ENCODE peak calls at places on chromosome 7, in six cellular contexts. One of them, this sample, is unnamed.

GRCh38 chr7:80779456-80779855 is 139.4 kb downstream of the SEMA3C start:
- DNase-seq in MM.1S: no peak
- DNase-seq in brain microvascular endothelial cell: no peak
- DNase-seq in IMR-90: no peak
- DNase-seq in foreskin fibroblast: no peak
- DNase-seq in Panc1: no peak
- DNase-seq in this sample: no peak

GRCh38 chr7:122143751-122144711 is at the start of gene AASS:
- DNase-seq in foreskin fibroblast: peak
- DNase-seq in MM.1S: peak
- DNase-seq in Panc1: peak
- DNase-seq in brain microvascular endothelial cell: peak
- DNase-seq in IMR-90: peak
- DNase-seq in this sample: peak

GRCh38 chr7:79553811-79554555 is 100.5 kb upstream of the MAGI2 start:
- DNase-seq in MM.1S: no peak
- DNase-seq in IMR-90: peak
- DNase-seq in brain microvascular endothelial cell: peak
- DNase-seq in foreskin fibroblast: peak
- DNase-seq in Panc1: peak
- DNase-seq in this sample: peak

GRCh38 chr7:137390076-137390475 is 46.5 kb upstream of the PTN start:
- DNase-seq in brain microvascular endothelial cell: no peak
- DNase-seq in MM.1S: no peak
- DNase-seq in foreskin fibroblast: no peak
- DNase-seq in Panc1: no peak
- DNase-seq in IMR-90: no peak
- DNase-seq in this sample: no peak

GRCh38 chr7:29609162-29610030 is 45.8 kb downstream of the PRR15 start:
- DNase-seq in IMR-90: no peak
- DNase-seq in foreskin fibroblast: peak
- DNase-seq in MM.1S: peak
- DNase-seq in brain microvascular endothelial cell: no peak
- DNase-seq in Panc1: no peak
- DNase-seq in this sample: no peak

GRCh38 chr7:44415510-44415909 is 74.9 kb downstream of the NUDCD3 start:
- DNase-seq in MM.1S: no peak
- DNase-seq in IMR-90: peak
- DNase-seq in Panc1: no peak
- DNase-seq in brain microvascular endothelial cell: no peak
- DNase-seq in foreskin fibroblast: no peak
- DNase-seq in this sample: no peak

GRCh38 chr7:34158311-34158710 is 253.0 kb downstream of the BMPER start:
- DNase-seq in Panc1: no peak
- DNase-seq in foreskin fibroblast: no peak
- DNase-seq in brain microvascular endothelial cell: no peak
- DNase-seq in IMR-90: peak
- DNase-seq in MM.1S: no peak
- DNase-seq in this sample: no peak

GRCh38 chr7:22860784-22861482 is 38.3 kb upstream of the TOMM7 start:
- DNase-seq in IMR-90: no peak
- DNase-seq in MM.1S: no peak
- DNase-seq in brain microvascular endothelial cell: peak
- DNase-seq in Panc1: no peak
- DNase-seq in foreskin fibroblast: no peak
- DNase-seq in this sample: no peak

GRCh38 chr7:8277394-8277982 is 15.5 kb upstream of the ICA1 start:
- DNase-seq in brain microvascular endothelial cell: no peak
- DNase-seq in foreskin fibroblast: no peak
- DNase-seq in Panc1: peak
- DNase-seq in IMR-90: no peak
- DNase-seq in MM.1S: peak
- DNase-seq in this sample: no peak

GRCh38 chr7:144649120-144649519 is 186.7 kb downstream of the TPK1 start:
- DNase-seq in brain microvascular endothelial cell: no peak
- DNase-seq in IMR-90: no peak
- DNase-seq in MM.1S: peak
- DNase-seq in foreskin fibroblast: no peak
- DNase-seq in Panc1: no peak
- DNase-seq in this sample: no peak

GRCh38 chr7:96090756-96091155 is 231.1 kb downstream of the SLC25A13 start:
- DNase-seq in IMR-90: no peak
- DNase-seq in Panc1: no peak
- DNase-seq in foreskin fibroblast: no peak
- DNase-seq in brain microvascular endothelial cell: no peak
- DNase-seq in MM.1S: no peak
- DNase-seq in this sample: no peak

GRCh38 chr7:47814905-47815613 is 133.2 kb downstream of the PKD1L1 start:
- DNase-seq in foreskin fibroblast: no peak
- DNase-seq in IMR-90: no peak
- DNase-seq in Panc1: no peak
- DNase-seq in MM.1S: no peak
- DNase-seq in brain microvascular endothelial cell: no peak
- DNase-seq in this sample: no peak

GRCh38 chr7:140402178-140402835 is 1.6 kb upstream of the RAB19 start:
- DNase-seq in foreskin fibroblast: peak
- DNase-seq in IMR-90: peak
- DNase-seq in brain microvascular endothelial cell: peak
- DNase-seq in MM.1S: no peak
- DNase-seq in Panc1: no peak
- DNase-seq in this sample: peak

GRCh38 chr7:54831046-54831643 is 72.1 kb upstream of the SEC61G start:
- DNase-seq in foreskin fibroblast: no peak
- DNase-seq in brain microvascular endothelial cell: no peak
- DNase-seq in IMR-90: peak
- DNase-seq in MM.1S: no peak
- DNase-seq in Panc1: no peak
- DNase-seq in this sample: no peak

GRCh38 chr7:23462846-23463245 is 7.4 kb downstream of the IGF2BP3 start:
- DNase-seq in IMR-90: peak
- DNase-seq in brain microvascular endothelial cell: peak
- DNase-seq in Panc1: no peak
- DNase-seq in MM.1S: no peak
- DNase-seq in foreskin fibroblast: peak
- DNase-seq in this sample: peak

GRCh38 chr7:8278183-8278582 is 16.2 kb upstream of the ICA1 start:
- DNase-seq in brain microvascular endothelial cell: no peak
- DNase-seq in IMR-90: no peak
- DNase-seq in MM.1S: no peak
- DNase-seq in Panc1: no peak
- DNase-seq in foreskin fibroblast: no peak
- DNase-seq in this sample: no peak

GRCh38 chr7:139777304-139777890 is 401 bp downstream of the HIPK2 start:
- DNase-seq in foreskin fibroblast: no peak
- DNase-seq in IMR-90: no peak
- DNase-seq in Panc1: no peak
- DNase-seq in MM.1S: peak
- DNase-seq in brain microvascular endothelial cell: no peak
- DNase-seq in this sample: no peak

GRCh38 chr7:94933256-94933990 is 26.0 kb downstream of the PPP1R9A start:
- DNase-seq in brain microvascular endothelial cell: no peak
- DNase-seq in Panc1: no peak
- DNase-seq in foreskin fibroblast: no peak
- DNase-seq in IMR-90: no peak
- DNase-seq in MM.1S: no peak
- DNase-seq in this sample: no peak

GRCh38 chr7:5282464-5283316 is at the start of gene SLC29A4:
- DNase-seq in foreskin fibroblast: peak
- DNase-seq in IMR-90: no peak
- DNase-seq in Panc1: no peak
- DNase-seq in MM.1S: no peak
- DNase-seq in brain microvascular endothelial cell: no peak
- DNase-seq in this sample: no peak

GRCh38 chr7:139557857-139558581 is 34.5 kb downstream of the CLEC2L start:
- DNase-seq in brain microvascular endothelial cell: no peak
- DNase-seq in foreskin fibroblast: no peak
- DNase-seq in IMR-90: no peak
- DNase-seq in Panc1: no peak
- DNase-seq in MM.1S: no peak
- DNase-seq in this sample: no peak

DNA sequence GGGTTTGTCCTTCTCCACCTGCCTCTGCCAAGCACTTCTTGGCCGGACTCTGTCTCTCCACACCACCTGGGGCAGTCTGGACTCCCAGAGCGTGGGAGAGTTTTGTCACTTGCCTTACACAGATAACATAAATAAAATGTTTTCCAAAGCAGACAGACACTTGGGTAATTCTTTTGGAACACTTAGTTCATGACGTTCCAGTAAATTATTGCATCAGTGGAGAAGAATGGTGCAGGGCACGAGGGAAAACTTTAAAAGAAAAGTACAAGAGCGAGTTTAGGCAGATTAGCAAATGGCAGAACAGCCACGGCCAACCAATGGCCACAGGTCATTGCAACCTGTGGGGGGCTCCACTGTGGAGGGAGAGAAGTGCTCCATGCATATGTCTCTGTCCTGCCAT is 170.6 kb upstream of the GRB10 start:
- DNase-seq in MM.1S: no peak
- DNase-seq in Panc1: no peak
- DNase-seq in foreskin fibroblast: no peak
- DNase-seq in IMR-90: no peak
- DNase-seq in brain microvascular endothelial cell: no peak
- DNase-seq in this sample: no peak
- TF ChIP-seq CTCF in MM.1S: no peak
- TF ChIP-seq CTCF in Panc1: no peak
- TF ChIP-seq CTCF in foreskin fibroblast: no peak
- TF ChIP-seq CTCF in IMR-90: no peak
- TF ChIP-seq CTCF in brain microvascular endothelial cell: no peak
- TF ChIP-seq CTCF in this sample: no peak

DNA sequence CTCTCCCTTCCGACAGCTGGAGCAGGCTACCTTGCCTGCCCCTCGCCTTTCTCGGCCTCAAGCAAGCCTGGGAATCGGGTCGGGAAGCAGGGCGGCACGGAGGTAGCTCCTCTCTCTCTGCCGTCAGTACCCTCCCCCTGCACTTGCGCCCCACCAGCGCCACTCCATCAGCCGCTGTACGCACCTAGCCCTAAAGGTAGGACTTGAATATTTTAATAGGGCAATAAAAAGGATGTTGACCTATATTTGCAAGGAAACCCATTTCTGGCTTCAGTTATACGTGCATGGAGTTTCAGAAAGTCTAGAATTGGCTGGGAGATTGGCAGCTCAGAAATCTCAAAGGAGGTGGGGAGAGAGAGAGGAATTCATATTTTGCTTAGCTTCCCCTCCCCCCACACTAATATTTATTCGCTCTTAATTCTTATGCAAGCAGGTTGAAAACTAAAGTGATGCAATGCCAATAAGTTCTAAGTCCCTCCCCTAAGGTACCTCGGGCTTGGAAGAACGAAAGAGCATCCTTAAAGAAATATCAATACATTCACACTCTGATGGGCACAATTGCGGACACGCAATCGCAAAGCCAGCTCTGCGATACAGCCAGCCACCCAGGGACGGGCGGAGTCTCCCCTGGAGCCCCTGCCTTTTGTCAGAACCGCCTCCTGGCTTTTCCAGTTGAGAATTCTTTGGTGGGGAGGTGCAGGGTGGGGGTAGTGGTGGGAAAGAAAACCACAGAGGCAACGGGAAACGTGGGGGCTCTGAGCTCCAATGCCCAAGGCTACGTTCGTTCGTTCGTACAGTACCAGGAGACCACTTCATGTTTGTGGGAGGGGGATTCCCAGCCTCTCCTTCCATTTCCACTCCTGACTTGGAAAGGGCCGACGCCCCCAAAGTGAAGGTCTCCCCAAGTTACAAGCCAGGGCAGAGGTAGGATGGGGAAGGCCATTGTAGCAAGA is 1.4 kb downstream of the SHH start:
- DNase-seq in MM.1S: no peak
- DNase-seq in IMR-90: no peak
- DNase-seq in brain microvascular endothelial cell: no peak
- DNase-seq in Panc1: no peak
- DNase-seq in foreskin fibroblast: no peak
- DNase-seq in this sample: no peak
- H3K4me3 ChIP-seq in MM.1S: no peak
- H3K4me3 ChIP-seq in IMR-90: no peak
- H3K4me3 ChIP-seq in brain microvascular endothelial cell: no peak
- H3K4me3 ChIP-seq in Panc1: peak
- H3K4me3 ChIP-seq in foreskin fibroblast: no peak
- H3K4me3 ChIP-seq in this sample: no peak

DNA sequence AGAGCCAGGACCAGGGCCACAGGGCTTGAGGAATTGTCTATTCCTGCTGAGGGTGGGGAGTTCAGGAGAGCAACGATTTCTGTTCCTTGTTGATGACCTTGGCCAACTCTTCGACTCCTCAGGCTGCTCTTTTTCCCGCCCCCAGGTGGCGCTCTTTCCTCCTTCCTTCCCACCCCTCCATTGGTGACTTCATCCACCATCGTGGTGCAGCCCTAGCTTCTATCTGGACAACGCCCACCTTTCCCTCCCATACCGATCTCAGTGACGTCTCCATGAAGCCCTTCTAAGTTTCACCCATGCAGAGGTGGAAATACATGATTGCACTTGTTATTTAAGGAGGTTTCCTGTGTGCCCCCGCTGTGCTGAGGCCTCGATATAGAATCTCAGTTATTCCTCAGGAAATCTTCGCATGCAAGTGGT is 22.1 kb upstream of the CARD11 start:
- DNase-seq in brain microvascular endothelial cell: peak
- DNase-seq in Panc1: peak
- DNase-seq in MM.1S: no peak
- DNase-seq in IMR-90: peak
- DNase-seq in foreskin fibroblast: no peak
- DNase-seq in this sample: no peak
- TF ChIP-seq CTCF in brain microvascular endothelial cell: peak
- TF ChIP-seq CTCF in Panc1: peak
- TF ChIP-seq CTCF in MM.1S: peak
- TF ChIP-seq CTCF in IMR-90: no peak
- TF ChIP-seq CTCF in foreskin fibroblast: peak
- TF ChIP-seq CTCF in this sample: no peak

GRCh38 chr7:125347264-125347663 is 417.6 kb upstream of the POT1 start:
- DNase-seq in brain microvascular endothelial cell: peak
- DNase-seq in IMR-90: no peak
- DNase-seq in foreskin fibroblast: no peak
- DNase-seq in MM.1S: no peak
- DNase-seq in Panc1: no peak
- DNase-seq in this sample: no peak
- H3K4me3 ChIP-seq in brain microvascular endothelial cell: no peak
- H3K4me3 ChIP-seq in IMR-90: no peak
- H3K4me3 ChIP-seq in foreskin fibroblast: no peak
- H3K4me3 ChIP-seq in MM.1S: no peak
- H3K4me3 ChIP-seq in Panc1: no peak
- H3K4me3 ChIP-seq in this sample: no peak

GRCh38 chr7:99953649-99954048 is 22.2 kb downstream of the AZGP1 start:
- DNase-seq in Panc1: no peak
- DNase-seq in foreskin fibroblast: peak
- DNase-seq in IMR-90: peak
- DNase-seq in MM.1S: no peak
- DNase-seq in brain microvascular endothelial cell: no peak
- DNase-seq in this sample: peak

GRCh38 chr7:99947608-99948007 is 18.2 kb upstream of the GJC3 start:
- DNase-seq in MM.1S: no peak
- DNase-seq in IMR-90: no peak
- DNase-seq in brain microvascular endothelial cell: no peak
- DNase-seq in Panc1: no peak
- DNase-seq in foreskin fibroblast: no peak
- DNase-seq in this sample: no peak

GRCh38 chr7:99955247-99955646 is 20.6 kb downstream of the AZGP1 start:
- DNase-seq in IMR-90: no peak
- DNase-seq in Panc1: no peak
- DNase-seq in brain microvascular endothelial cell: no peak
- DNase-seq in foreskin fibroblast: no peak
- DNase-seq in MM.1S: peak
- DNase-seq in this sample: no peak

GRCh38 chr7:99944508-99945070 is 15.2 kb upstream of the GJC3 start:
- DNase-seq in brain microvascular endothelial cell: no peak
- DNase-seq in IMR-90: no peak
- DNase-seq in foreskin fibroblast: no peak
- DNase-seq in MM.1S: no peak
- DNase-seq in Panc1: no peak
- DNase-seq in this sample: no peak

GRCh38 chr7:99949645-99950228 is 20.3 kb upstream of the GJC3 start:
- DNase-seq in Panc1: no peak
- DNase-seq in foreskin fibroblast: no peak
- DNase-seq in brain microvascular endothelial cell: no peak
- DNase-seq in IMR-90: peak
- DNase-seq in MM.1S: no peak
- DNase-seq in this sample: no peak
- TF ChIP-seq CTCF in Panc1: peak
- TF ChIP-seq CTCF in foreskin fibroblast: peak
- TF ChIP-seq CTCF in brain microvascular endothelial cell: peak
- TF ChIP-seq CTCF in IMR-90: peak
- TF ChIP-seq CTCF in MM.1S: peak
- TF ChIP-seq CTCF in this sample: peak